ENCODE peak calls at places on chromosomes 6 and 20, in four cellular contexts. M is SK-N-MC, I is fibroblast of lung, U is HCT116. W is an unnamed sample.

GRCh38 chr6:80477591-80478370 is 371.3 kb downstream of the BCKDHB start:
- DNase-seq in M (no peak), I (peak), U (no peak), W (no peak)

GRCh38 chr6:54404791-54405190 is 96.5 kb downstream of the TINAG start:
- DNase-seq in M (no peak), I (peak), U (no peak), W (no peak)

GRCh38 chr6:4281341-4282293 is 146.2 kb upstream of the ECI2 start:
- DNase-seq in M (no peak), I (peak), U (no peak), W (peak)

GRCh38 chr20:41437836-41438235 is 71.2 kb upstream of the EMILIN3 start:
- DNase-seq in M (no peak), I (no peak), U (no peak), W (no peak)

GRCh38 chr20:20017852-20018245 is 687 bp downstream of the NAA20 start:
- DNase-seq in M (no peak), I (peak), U (no peak), W (no peak)

GRCh38 chr6:169172435-169172834 is 81.2 kb downstream of the THBS2 start:
- DNase-seq in M (no peak), I (peak), U (peak), W (peak)

GRCh38 chr20:24163501-24163900 is 174.9 kb upstream of the GGTLC1 start:
- DNase-seq in M (no peak), I (no peak), U (no peak), W (peak)

GRCh38 chr6:26575494-26575939 is 21.2 kb upstream of the ABT1 start:
- DNase-seq in M (no peak), I (peak), U (no peak), W (peak)

GRCh38 chr20:58229198-58229802 is 847 bp upstream of the ANKRD60 start:
- DNase-seq in M (no peak), I (peak), U (no peak), W (no peak)

GRCh38 chr6:138824482-138825134 is 28.7 kb downstream of the ECT2L start:
- DNase-seq in M (no peak), I (peak), U (no peak), W (no peak)

GRCh38 chr20:4604580-4604979 is 117.1 kb upstream of the PRND start:
- DNase-seq in M (no peak), I (peak), U (no peak), W (no peak)

GRCh38 chr20:4256886-4257285 is 241.5 kb upstream of the RNF24 start:
- DNase-seq in M (peak), I (no peak), U (no peak), W (no peak)

GRCh38 chr20:47244451-47244850 is 112.0 kb downstream of the ZMYND8 start:
- DNase-seq in M (no peak), I (no peak), U (no peak), W (no peak)

GRCh38 chr20:57573893-57574292 is 13.0 kb downstream of the PCK1 start:
- DNase-seq in M (no peak), I (no peak), U (no peak), W (no peak)

GRCh38 chr6:54747955-54748354 is 98.6 kb upstream of the FAM83B start:
- DNase-seq in M (no peak), I (no peak), U (no peak), W (no peak)

GRCh38 chr6:169167581-169168301 is 85.9 kb downstream of the THBS2 start:
- DNase-seq in M (no peak), I (peak), U (peak), W (peak)

GRCh38 chr20:40471261-40471629 is 217.8 kb downstream of the MAFB start:
- DNase-seq in M (no peak), I (no peak), U (no peak), W (no peak)

GRCh38 chr6:166258854-166259276 is 49.3 kb downstream of the PRR18 start:
- DNase-seq in M (no peak), I (no peak), U (no peak), W (no peak)

GRCh38 chr6:154257074-154257473 is 99.5 kb downstream of the IPCEF1 start:
- DNase-seq in M (no peak), I (no peak), U (no peak), W (no peak)

GRCh38 chr6:12009904-12010634 is 2.0 kb upstream of the HIVEP1 start:
- DNase-seq in M (no peak), I (peak), U (no peak), W (peak)

GRCh38 chr6:72248621-72249020 is 362.3 kb downstream of the RIMS1 start:
- DNase-seq in M (peak), I (peak), U (no peak), W (peak)

GRCh38 chr6:13761361-13762036 is 49.9 kb upstream of the RANBP9 start:
- DNase-seq in M (no peak), I (peak), U (no peak), W (peak)

DNA sequence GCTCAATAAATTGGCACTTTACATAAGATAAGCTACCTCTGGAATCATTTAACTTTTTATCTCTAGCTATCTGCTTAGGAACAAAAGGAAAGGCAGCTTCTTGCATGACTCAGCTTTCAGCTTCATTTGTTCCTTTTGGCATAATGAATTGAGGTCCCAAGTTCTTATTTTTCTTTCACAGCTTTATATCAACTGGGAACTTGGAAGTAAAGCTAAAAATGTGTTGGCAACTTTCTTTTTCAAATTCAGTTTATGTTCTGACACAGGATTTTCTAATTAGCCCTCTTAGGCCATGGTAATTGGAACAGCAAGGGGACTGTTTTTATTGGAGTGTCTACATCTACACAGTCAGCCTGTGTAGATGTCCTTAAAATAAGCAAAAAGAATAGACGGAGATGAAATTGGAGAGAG is 55.2 kb upstream of the MRAP2 start:
- DNase-seq in M (no peak), I (peak), U (no peak), W (peak)
- H3K4me3 ChIP-seq in M (no peak), I (no peak), U (no peak), W (no peak)

GRCh38 chr20:62592506-62593177 is 49.7 kb upstream of the SLCO4A1 start:
- DNase-seq in M (no peak), I (no peak), U (no peak), W (no peak)
- H3K9ac ChIP-seq in M (no peak), I (no peak), U (no peak), W (no peak)

GRCh38 chr6:150641398-150642139 is 41.9 kb downstream of the PLEKHG1 start:
- DNase-seq in M (no peak), I (peak), U (no peak), W (no peak)
- H3K4me3 ChIP-seq in M (peak), I (no peak), U (no peak), W (peak)

DNA sequence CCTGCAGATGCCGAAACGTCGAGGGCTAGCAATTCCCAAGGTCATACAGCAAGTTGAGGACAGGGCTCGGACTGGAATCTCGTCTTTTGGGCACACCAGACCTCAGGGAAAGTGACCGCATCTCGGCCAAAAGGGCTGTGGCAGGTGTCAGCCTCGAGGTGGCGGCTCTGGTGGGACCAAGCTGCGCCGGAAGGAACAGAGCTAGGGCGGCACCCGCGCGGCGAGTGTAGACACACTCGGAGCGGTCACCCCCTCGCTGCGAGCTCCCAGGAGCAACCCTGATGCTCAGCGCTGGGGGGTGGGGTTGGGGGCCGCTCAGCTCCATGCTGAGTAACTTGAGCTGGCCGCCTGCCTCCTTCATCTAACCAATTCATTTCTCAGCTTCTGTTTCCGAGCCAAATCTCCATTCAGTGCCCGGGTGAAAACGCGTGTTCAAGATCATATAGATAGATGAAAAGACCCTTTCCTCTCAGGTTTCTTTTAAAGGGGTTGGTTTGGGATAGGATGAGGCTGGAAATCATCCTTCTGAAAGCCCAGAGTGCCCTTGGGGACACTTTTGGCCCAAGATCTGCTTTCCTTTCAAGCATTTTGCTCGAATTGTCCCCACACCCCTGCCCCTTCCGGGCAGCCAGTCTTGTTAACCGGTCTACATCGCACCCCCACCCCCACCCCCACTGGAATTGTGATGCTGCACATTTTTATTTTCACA is 2.3 kb upstream of the TUBB2B start:
- DNase-seq in M (no peak), I (peak), U (no peak), W (peak)
- H3K9ac ChIP-seq in M (no peak), I (no peak), U (no peak), W (no peak)

DNA sequence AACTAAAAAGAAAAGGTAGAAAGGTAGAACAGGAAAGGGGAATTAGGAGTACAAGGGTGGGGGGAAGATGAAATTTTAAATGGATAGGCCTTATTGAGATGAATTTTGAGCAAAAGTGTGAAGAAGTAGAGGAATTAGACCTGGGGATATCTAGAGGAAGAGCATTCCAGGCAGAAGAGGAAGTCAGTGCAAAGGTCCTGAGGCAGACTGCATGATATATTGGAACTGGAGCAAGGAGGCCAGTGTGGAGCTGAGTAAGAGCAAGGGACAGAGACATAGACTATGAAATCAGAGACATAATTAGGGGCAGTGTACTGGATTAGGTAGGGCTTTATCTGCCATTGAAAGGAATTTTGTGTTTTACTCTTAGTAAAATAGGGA is 40.4 kb downstream of the MAPK14 start:
- DNase-seq in M (no peak), I (no peak), U (no peak), W (no peak)
- H3K4me3 ChIP-seq in M (no peak), I (no peak), U (no peak), W (peak)

GRCh38 chr20:44183282-44183681 is 3.7 kb downstream of the JPH2 start:
- DNase-seq in M (no peak), I (no peak), U (no peak), W (no peak)

GRCh38 chr20:44186674-44187053 is 324 bp downstream of the JPH2 start:
- DNase-seq in M (no peak), I (no peak), U (no peak), W (peak)

GRCh38 chr20:44186201-44186600 is 787 bp downstream of the JPH2 start:
- DNase-seq in M (no peak), I (no peak), U (no peak), W (no peak)

GRCh38 chr20:44187054-44187762 is at the start of gene JPH2:
- DNase-seq in M (no peak), I (peak), U (no peak), W (peak)

GRCh38 chr20:44185574-44185973 is 1.4 kb downstream of the JPH2 start:
- DNase-seq in M (no peak), I (no peak), U (no peak), W (no peak)
- H3K9ac ChIP-seq in M (no peak), I (no peak), U (no peak), W (no peak)

W was measured in adipocyte.